ENCODE peak calls at places on chromosomes 1 and 21, in five cellular contexts. M is amniotic stem cell, V is nucleus accumbens, P is activated T-cell treated with anti-CD3 and anti-CD28 coated beads for 1 hour, A is anterior cingulate cortex. S is an unnamed sample.

GRCh38 chr1:42981871-42982270 is 23.2 kb upstream of the SLC2A1 start:
- DNase-seq in M (no peak), V (no peak), P (no peak), A (no peak), S (no peak)

GRCh38 chr1:161185282-161185682 is 8.0 kb upstream of the B4GALT3 start:
- DNase-seq in M (no peak), V (peak; percentile 20), P (peak; percentile 62), A (peak; percentile 62), S (no peak)

GRCh38 chr1:202959276-202959620 is 1.1 kb upstream of the ADIPOR1 start:
- DNase-seq in M (peak; percentile 34), V (no peak), P (no peak), A (no peak), S (no peak)

GRCh38 chr1:21652101-21652936 is 16.8 kb downstream of the RAP1GAP start:
- DNase-seq in M (no peak), V (no peak), P (no peak), A (no peak), S (no peak)

GRCh38 chr1:24904731-24905354 is 25.2 kb downstream of the RUNX3 start:
- DNase-seq in M (no peak), V (no peak), P (no peak), A (no peak), S (no peak)

GRCh38 chr1:108686609-108687313 is 5.3 kb upstream of the PRPF38B start:
- DNase-seq in M (no peak), V (no peak), P (no peak), A (no peak), S (no peak)

GRCh38 chr1:171389176-171389575 is 75.2 kb downstream of the FMO4 start:
- DNase-seq in M (no peak), V (no peak), P (no peak), A (no peak), S (no peak)

GRCh38 chr1:85289848-85290335 is 13.5 kb upstream of the BCL10 start:
- DNase-seq in M (no peak), V (no peak), P (no peak), A (no peak), S (no peak)

GRCh38 chr21:15383588-15383987 is 318.8 kb upstream of the NRIP1 start:
- DNase-seq in M (no peak), V (no peak), P (no peak), A (no peak), S (no peak)

GRCh38 chr1:68221971-68222355 is 10.4 kb downstream of the WLS start:
- DNase-seq in M (peak; percentile 47), V (no peak), P (no peak), A (no peak), S (peak; percentile 37)

S was measured in foreskin keratinocyte.